ENCODE peak calls at places on chromosomes 11 and 22, in six cellular contexts. L is K562, W is HCT116, V is NT2/D1, R is GM12878, T is HepG2. B is an unnamed sample.

GRCh38 chr11:96228911-96229310 is 114.1 kb downstream of the MAML2 start:
- DNase-seq in L (no peak), W (no peak), V (no peak), R (no peak), T (no peak), B (no peak)

GRCh38 chr11:12798609-12799011 is 124.4 kb downstream of the TEAD1 start:
- DNase-seq in L (no peak), W (no peak), V (no peak), R (no peak), T (no peak), B (no peak)

GRCh38 chr11:45431301-45432018 is 145.3 kb upstream of the SYT13 start:
- DNase-seq in L (no peak), W (no peak), V (no peak), R (no peak), T (no peak), B (no peak)

GRCh38 chr11:75013051-75013450 is 24.3 kb downstream of the NEU3 start:
- DNase-seq in L (peak; percentile 85), W (no peak), V (no peak), R (no peak), T (peak; percentile 85), B (no peak)

GRCh38 chr11:59614277-59615131 is 1.1 kb downstream of the OSBP start:
- DNase-seq in L (peak; percentile 54), W (no peak), V (no peak), R (no peak), T (no peak), B (no peak)

GRCh38 chr11:18669629-18670162 is 28.9 kb upstream of the TMEM86A start:
- DNase-seq in L (no peak), W (peak; percentile 12), V (no peak), R (no peak), T (no peak), B (no peak)

GRCh38 chr11:3808846-3809623 is 675 bp downstream of the PGAP2 start:
- DNase-seq in L (peak; percentile 85), W (peak; percentile 62), V (no peak), R (peak; percentile 41), T (peak; percentile 74), B (no peak)

GRCh38 chr11:88618716-88619462 is 281.4 kb upstream of the CTSC start:
- DNase-seq in L (no peak), W (no peak), V (no peak), R (no peak), T (no peak), B (no peak)

GRCh38 chr11:83480251-83480650 is 194.1 kb upstream of the CCDC90B start:
- DNase-seq in L (no peak), W (no peak), V (no peak), R (no peak), T (no peak), B (no peak)

GRCh38 chr11:1503708-1504104 is 17.1 kb upstream of the MOB2 start:
- DNase-seq in L (no peak), W (no peak), V (no peak), R (no peak), T (no peak), B (no peak)

GRCh38 chr11:46247664-46248063 is 29.8 kb upstream of the CREB3L1 start:
- DNase-seq in L (peak; percentile 87), W (peak; percentile 76), V (peak; percentile 87), R (no peak), T (peak; percentile 72), B (no peak)

GRCh38 chr11:10806206-10806605 is 2.5 kb downstream of the EIF4G2 start:
- DNase-seq in L (no peak), W (no peak), V (no peak), R (no peak), T (no peak), B (no peak)

GRCh38 chr11:83070044-83070877 is 1.4 kb downstream of the RAB30 start:
- DNase-seq in L (peak; percentile 35), W (no peak), V (peak; percentile 57), R (no peak), T (no peak), B (no peak)

GRCh38 chr22:45329536-45329936 is 19.8 kb downstream of the FAM118A start:
- DNase-seq in L (no peak), W (no peak), V (no peak), R (no peak), T (no peak), B (no peak)

GRCh38 chr11:132972565-132972964 is 559.7 kb downstream of the OPCML start:
- DNase-seq in L (no peak), W (no peak), V (no peak), R (no peak), T (no peak), B (no peak)

GRCh38 chr11:15278129-15278528 is 163.4 kb downstream of the INSC start:
- DNase-seq in L (no peak), W (no peak), V (no peak), R (no peak), T (no peak), B (no peak)

GRCh38 chr11:91104237-91104636 is 881.4 kb upstream of the CHORDC1 start:
- DNase-seq in L (no peak), W (no peak), V (no peak), R (no peak), T (no peak), B (no peak)

GRCh38 chr11:8062781-8063257 is 18.2 kb upstream of the TUB start:
- DNase-seq in L (no peak), W (no peak), V (no peak), R (no peak), T (no peak), B (no peak)

GRCh38 chr11:63667993-63668392 is 3.2 kb downstream of the ATL3 start:
- DNase-seq in L (no peak), W (peak; percentile 68), V (no peak), R (no peak), T (no peak), B (no peak)

GRCh38 chr22:27616033-27616432 is 185.5 kb downstream of the MN1 start:
- DNase-seq in L (no peak), W (no peak), V (no peak), R (no peak), T (no peak), B (no peak)

GRCh38 chr22:27615408-27615807 is 186.1 kb downstream of the MN1 start:
- DNase-seq in L (no peak), W (no peak), V (no peak), R (no peak), T (no peak), B (no peak)

GRCh38 chr22:27613099-27614089 is 188.2 kb downstream of the MN1 start:
- DNase-seq in L (no peak), W (no peak), V (no peak), R (no peak), T (no peak), B (no peak)

GRCh38 chr22:27612075-27612474 is 189.5 kb downstream of the MN1 start:
- DNase-seq in L (no peak), W (no peak), V (no peak), R (no peak), T (no peak), B (no peak)

GRCh38 chr22:27614291-27615007 is 187.1 kb downstream of the MN1 start:
- DNase-seq in L (no peak), W (no peak), V (no peak), R (no peak), T (no peak), B (no peak)
- H3K4me3 ChIP-seq in L (no peak overlapping the region), W (no peak overlapping the region), V (no peak overlapping the region), R (no peak overlapping the region), T (no peak overlapping the region), B (no peak overlapping the region)

DNA sequence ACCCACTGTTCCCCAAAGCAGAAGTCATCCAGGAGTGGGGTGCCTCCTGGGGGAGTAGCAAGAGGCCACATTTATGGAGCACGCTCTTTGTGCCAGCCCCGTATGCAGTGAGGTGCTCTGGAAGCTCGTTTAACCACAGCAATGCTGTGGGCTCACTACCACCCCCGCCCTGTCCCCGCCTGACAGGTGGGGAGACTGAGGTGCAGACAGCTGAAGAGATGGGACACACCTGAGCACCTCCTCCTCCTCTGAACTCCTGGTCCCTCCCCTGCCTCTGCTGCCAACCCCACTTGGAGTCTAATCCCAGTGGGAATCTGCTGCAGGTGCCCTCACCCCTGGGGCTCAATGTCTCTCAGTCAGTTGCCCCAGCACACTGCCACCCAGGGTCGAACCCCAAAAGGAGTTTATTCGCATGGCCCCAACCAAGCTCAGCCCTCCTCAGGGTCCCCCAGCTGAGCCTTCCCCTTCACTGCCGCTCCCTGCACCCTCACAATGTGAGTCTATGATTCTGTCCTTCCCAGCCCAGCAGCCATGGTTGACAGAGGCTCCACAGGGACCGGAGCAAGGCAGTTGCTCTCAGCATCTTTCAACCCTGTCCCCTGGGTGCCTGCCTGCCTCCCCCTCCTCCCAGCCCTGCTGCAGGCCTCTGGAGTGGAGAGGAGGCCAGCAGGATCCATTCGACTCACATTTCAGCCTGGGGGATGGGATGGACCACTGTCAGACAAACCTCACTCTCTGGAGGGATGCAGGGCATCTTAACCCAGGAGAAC is 13.3 kb upstream of the BCR start:
- DNase-seq in L (no peak), W (no peak), V (no peak), R (no peak), T (no peak), B (no peak)
- TF ChIP-seq ZNF274 in L (no peak), W (no peak), V (no peak), R (no peak), T (no peak), B (no peak)

DNA sequence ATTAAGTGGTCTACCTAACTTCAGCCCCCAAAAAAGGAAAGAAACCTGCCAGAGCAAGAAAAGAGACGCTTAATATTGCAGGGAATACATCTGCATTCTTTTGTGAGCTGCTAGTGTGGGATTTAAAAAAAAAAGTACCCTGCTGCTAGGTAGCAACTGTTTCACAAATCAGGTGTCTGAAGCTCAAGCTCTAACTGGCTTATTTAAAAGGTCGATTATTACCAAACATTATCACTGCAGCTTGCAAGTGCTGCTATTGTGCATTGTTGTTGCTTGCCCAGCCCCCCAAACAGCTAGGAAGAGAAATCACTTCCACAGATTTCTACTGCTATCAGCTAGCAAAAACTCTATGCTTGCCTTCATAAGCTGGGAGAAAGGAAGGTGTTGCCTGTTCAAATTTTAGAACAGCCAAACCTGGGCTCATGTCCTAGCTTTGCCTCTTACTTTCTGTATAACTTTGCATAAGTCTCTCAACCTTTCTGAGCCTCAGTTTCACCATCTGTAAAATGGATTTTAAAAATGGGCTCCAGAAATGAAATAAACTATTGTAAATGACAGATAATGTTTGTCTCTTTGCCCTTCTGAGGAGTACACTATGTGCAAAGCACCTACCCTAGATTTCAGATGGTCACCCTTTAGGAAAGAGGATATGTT is 68.9 kb downstream of the FAM168A start:
- DNase-seq in L (no peak), W (no peak), V (peak; percentile 11), R (no peak), T (no peak), B (no peak)
- H3K4me3 ChIP-seq in L (no peak overlapping the region), W (no peak overlapping the region), V (no peak overlapping the region), R (peak overlapping the region; percentile 57), T (no peak overlapping the region), B (no peak overlapping the region)

GRCh38 chr22:37672920-37673453 is 2.4 kb upstream of the LGALS1 start:
- DNase-seq in L (no peak), W (no peak), V (no peak), R (no peak), T (no peak), B (no peak)
- TF ChIP-seq ZNF274 in L (no peak), W (no peak), V (no peak), R (no peak), T (no peak), B (no peak)